ENCODE peak calls at places on chromosome 5, in ten cellular contexts. O, V, U, H, A, M, G, K, S and T are unnamed samples.

GRCh38 chr5:96335873-96336272 is 97.2 kb downstream of the PCSK1 start:
- DNase-seq in U (no peak), A (no peak), G (no peak), S (no peak), V (no peak), O (no peak), M (no peak), K (no peak), H (no peak), T (no peak)

GRCh38 chr5:107618233-107618632 is 52.5 kb downstream of the EFNA5 start:
- DNase-seq in V (no peak), A (no peak), O (no peak), U (no peak), S (no peak), H (no peak), G (no peak), K (no peak), M (no peak), T (no peak)

GRCh38 chr5:159658266-159658665 is 258.0 kb upstream of the ADRA1B start:
- DNase-seq in H (no peak), U (no peak), S (no peak), G (no peak), A (no peak), K (no peak), M (no peak), V (no peak), O (no peak), T (no peak)

GRCh38 chr5:51397996-51398395 is 14.7 kb downstream of the ISL1 start:
- DNase-seq in K (no peak), S (no peak), O (no peak), M (no peak), G (no peak), H (no peak), U (no peak), V (no peak), A (no peak), T (no peak)

GRCh38 chr5:132510076-132510475 is 19.5 kb upstream of the IRF1 start:
- DNase-seq in M (no peak), O (no peak), U (no peak), G (no peak), V (no peak), A (no peak), S (no peak), K (no peak), H (no peak), T (no peak)

GRCh38 chr5:92729088-92729487 is 851.9 kb downstream of the NR2F1-AS1 start:
- DNase-seq in H (no peak), V (no peak), O (no peak), U (no peak), M (no peak), K (no peak), A (no peak), S (no peak), G (no peak), T (no peak)

GRCh38 chr5:133366438-133366837 is 245.9 kb downstream of the FSTL4 start:
- DNase-seq in G (no peak), U (no peak), M (no peak), H (no peak), V (no peak), O (no peak), S (no peak), K (no peak), A (no peak), T (no peak)

GRCh38 chr5:171521219-171521633 is 101.8 kb downstream of the FGF18 start:
- DNase-seq in H (no peak), U (no peak), A (no peak), M (no peak), K (no peak), O (no peak), V (no peak), G (no peak), S (no peak), T (no peak)

GRCh38 chr5:98631311-98632054 is 142.0 kb upstream of the RGMB start:
- DNase-seq in S (no peak), U (no peak), M (no peak), K (no peak), V (no peak), A (no peak), G (no peak), O (no peak), H (no peak), T (no peak)

GRCh38 chr5:126354857-126355731 is 68.1 kb upstream of the GRAMD2B start:
- DNase-seq in H (no peak), U (no peak), S (no peak), A (no peak), M (no peak), O (no peak), G (no peak), V (no peak), K (no peak), T (no peak)